ENCODE peak calls at places on chromosomes 6 and 20, in ten cellular contexts. K is activated effector memory CD4-positive, alpha-beta T cell treated with anti-CD3 and anti-CD28 coated beads, Interleukin-2, amount 50 U/mL, for 16 hours; T is T follicular helper cell; O is Caki2; U is D341Med; W is H7; Z is GM18507; X is T-helper 2 cell; P is kidney epithelial cell; B is upper lobe of right lung. A is an unnamed sample.

GRCh38 chr6:158660331-158660730 is 10.5 kb downstream of the SYTL3 start:
- DNase-seq in O (no peak), K (peak), U (peak), W (peak), Z (no peak), X (no peak), B (no peak), T (no peak), P (no peak), A (no peak)

GRCh38 chr20:2172305-2173175 is 70.9 kb downstream of the STK35 start:
- DNase-seq in K (peak), B (peak), O (peak), U (peak), T (peak), W (peak), P (no peak), Z (peak), X (peak), A (peak)

GRCh38 chr6:37011656-37012378 is 6.4 kb downstream of the FGD2 start:
- DNase-seq in P (no peak), X (no peak), K (no peak), B (no peak), O (no peak), Z (no peak), T (no peak), W (peak), U (no peak), A (peak)

GRCh38 chr20:25295386-25296093 is 47.7 kb downstream of the PYGB start:
- DNase-seq in O (peak), X (no peak), T (no peak), P (no peak), Z (no peak), U (no peak), B (no peak), W (peak), K (no peak), A (peak)

GRCh38 chr20:36969478-36970186 is 18.1 kb upstream of the SAMHD1 start:
- DNase-seq in Z (no peak), W (no peak), P (no peak), U (no peak), B (no peak), X (no peak), K (peak), T (no peak), O (no peak), A (no peak)

GRCh38 chr6:147700436-147701209 is 192.1 kb downstream of the SAMD5 start:
- DNase-seq in B (no peak), Z (no peak), K (no peak), T (no peak), P (no peak), O (no peak), U (no peak), X (no peak), W (no peak), A (no peak)

GRCh38 chr6:109238405-109238804 is 143.1 kb downstream of the CEP57L1 start:
- DNase-seq in U (no peak), K (no peak), B (no peak), O (no peak), P (no peak), Z (no peak), W (no peak), X (no peak), T (no peak), A (no peak)

GRCh38 chr6:108442770-108443520 is 117.8 kb upstream of the FOXO3 start:
- DNase-seq in K (no peak), W (no peak), U (no peak), T (no peak), P (no peak), X (no peak), O (no peak), B (no peak), Z (no peak), A (no peak)

GRCh38 chr6:63764318-63764916 is 128.8 kb downstream of the PHF3 start:
- DNase-seq in B (no peak), Z (no peak), W (no peak), K (no peak), X (no peak), U (no peak), P (no peak), T (no peak), O (peak), A (no peak)

GRCh38 chr20:10540636-10541493 is 105.8 kb downstream of the SLX4IP start:
- DNase-seq in X (no peak), T (no peak), B (no peak), K (no peak), Z (no peak), P (peak), W (no peak), U (no peak), O (peak), A (no peak)

GRCh38 chr6:47144306-47144705 is 102.2 kb upstream of the ADGRF1 start:
- DNase-seq in W (peak), B (no peak), P (no peak), U (no peak), K (no peak), T (no peak), X (no peak), Z (no peak), O (no peak), A (no peak)

GRCh38 chr6:99349620-99350141 is at the start of gene FAXC:
- DNase-seq in O (peak), U (peak), K (no peak), P (no peak), B (peak), W (peak), X (no peak), T (no peak), Z (no peak), A (peak)

GRCh38 chr6:88365230-88365629 is 199.1 kb upstream of the CNR1 start:
- DNase-seq in X (no peak), B (no peak), P (no peak), U (no peak), T (no peak), Z (no peak), O (no peak), K (no peak), W (no peak), A (no peak)

GRCh38 chr20:59159091-59159821 is 4.4 kb upstream of the ZNF831 start:
- DNase-seq in U (no peak), W (peak), P (no peak), Z (no peak), B (no peak), T (peak), X (no peak), K (peak), O (no peak), A (no peak)